ENCODE peak calls at places on chromosomes 3 and 15, in nine cellular contexts. W is H1; O is transverse colon; B is endothelial cell of umbilical vein; F is mammary epithelial cell; G is heart right ventricle; C is PC-9; M is lung; X is CD4-positive, alpha-beta memory T cell. J is an unnamed sample.

GRCh38 chr3:72230774-72231379 is 445.9 kb upstream of the PROK2 start:
- DNase-seq in W (no peak), O (no peak), B (no peak), F (no peak), G (no peak), C (no peak), M (no peak), X (no peak), J (peak; percentile 77)

GRCh38 chr3:186857743-186858142 is 15.2 kb downstream of the ADIPOQ start:
- DNase-seq in W (no peak), O (no peak), B (no peak), F (no peak), G (no peak), C (no peak), M (no peak), X (no peak), J (no peak)

GRCh38 chr15:26667222-26667988 is 105.5 kb downstream of the GABRB3 start:
- DNase-seq in W (no peak), O (no peak), B (no peak), F (no peak), G (peak; percentile 5), C (no peak), M (peak; percentile 77), X (no peak), J (no peak)

GRCh38 chr3:13706886-13707285 is 158.0 kb downstream of the FBLN2 start:
- DNase-seq in W (no peak), O (no peak), B (no peak), F (no peak), G (no peak), C (no peak), M (peak; percentile 10), X (no peak), J (no peak)

GRCh38 chr15:62444104-62445027 is 279.3 kb upstream of the C2CD4B start:
- DNase-seq in W (no peak), O (no peak), B (no peak), F (peak; percentile 94), G (no peak), C (no peak), M (no peak), X (no peak), J (no peak)

GRCh38 chr15:75235051-75235673 is 23.0 kb upstream of the GOLGA6C start:
- DNase-seq in W (no peak), O (no peak), B (no peak), F (no peak), G (no peak), C (no peak), M (no peak), X (no peak), J (no peak)

GRCh38 chr3:171462224-171462623 is 2.0 kb upstream of the TNIK start:
- DNase-seq in W (no peak), O (no peak), B (no peak), F (no peak), G (no peak), C (peak; percentile 67), M (no peak), X (peak; percentile 47), J (no peak)

GRCh38 chr15:77012868-77013267 is 17.9 kb downstream of the PSTPIP1 start:
- DNase-seq in W (no peak), O (peak; percentile 35), B (no peak), F (no peak), G (no peak), C (no peak), M (no peak), X (peak; percentile 79), J (no peak)

GRCh38 chr3:123605789-123606234 is 21.0 kb upstream of the HACD2 start:
- DNase-seq in W (no peak), O (no peak), B (no peak), F (peak; percentile 91), G (no peak), C (peak; percentile 81), M (no peak), X (no peak), J (no peak)

GRCh38 chr15:79933245-79933644 is 36.4 kb upstream of the MTHFS start:
- DNase-seq in W (no peak), O (no peak), B (no peak), F (no peak), G (no peak), C (no peak), M (no peak), X (no peak), J (no peak)

GRCh38 chr3:76565496-76566210 is 474.2 kb upstream of the ROBO2 start:
- DNase-seq in W (no peak), O (no peak), B (no peak), F (no peak), G (no peak), C (no peak), M (no peak), X (no peak), J (no peak)

GRCh38 chr15:80550219-80550909 is 144.7 kb upstream of the ABHD17C start:
- DNase-seq in W (no peak), O (no peak), B (peak; percentile 18), F (peak; percentile 51), G (no peak), C (peak; percentile 77), M (no peak), X (no peak), J (no peak)

GRCh38 chr3:18988619-18989229 is 159.6 kb upstream of the KCNH8 start:
- DNase-seq in W (no peak), O (no peak), B (no peak), F (peak; percentile 8), G (no peak), C (no peak), M (no peak), X (no peak), J (no peak)

GRCh38 chr15:63332367-63333078 is 49.1 kb downstream of the CA12 start:
- DNase-seq in W (no peak), O (no peak), B (peak; percentile 83), F (peak; percentile 94), G (no peak), C (peak; percentile 78), M (no peak), X (no peak), J (no peak)

GRCh38 chr3:106176734-106177133 is 307.9 kb upstream of the CBLB start:
- DNase-seq in W (no peak), O (no peak), B (peak; percentile 5), F (no peak), G (no peak), C (no peak), M (no peak), X (peak; percentile 82), J (no peak)

DNA sequence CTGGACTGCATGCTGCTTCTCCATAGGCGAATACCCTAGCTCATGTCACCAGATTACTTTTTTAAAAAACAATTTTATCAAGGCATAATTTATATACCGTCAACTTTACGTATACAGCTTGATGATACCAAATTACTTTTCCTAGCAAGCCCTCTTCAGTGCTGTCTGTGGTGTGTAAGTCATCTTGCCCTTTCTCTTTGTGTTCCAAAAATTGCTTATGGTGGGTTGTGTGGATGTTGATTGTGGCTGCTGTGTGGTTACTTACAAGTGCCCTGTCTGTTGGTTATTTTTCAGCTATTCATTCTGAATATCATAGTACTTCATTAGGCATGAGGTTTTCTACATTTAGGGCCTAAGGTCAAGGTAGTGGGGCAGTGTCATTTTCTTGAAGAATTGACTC is 12.8 kb downstream of the TMOD3 start:
- DNase-seq in W (no peak), O (no peak), B (no peak), F (no peak), G (no peak), C (no peak), M (no peak), X (no peak), J (no peak)
- H3K4me1 ChIP-seq in W (no peaks in the 10 kb centered on the region), O (peaks cover 84% of the 10 kb centered on the region), B (peaks cover 80% of the 10 kb centered on the region), F (peaks cover 61% of the 10 kb centered on the region), G (peaks cover 95% of the 10 kb centered on the region), C (peaks cover 59% of the 10 kb centered on the region), M (peaks cover 11% of the 10 kb centered on the region), X (peaks cover 93% of the 10 kb centered on the region), J (peaks cover 15% of the 10 kb centered on the region)

GRCh38 chr3:134363381-134363755 is 10.9 kb downstream of the AMOTL2 start:
- DNase-seq in W (no peak), O (no peak), B (peak; percentile 13), F (no peak), G (no peak), C (no peak), M (no peak), X (no peak), J (no peak)
- H3K4me1 ChIP-seq in W (peaks cover 24% of the 10 kb centered on the region), O (peaks cover 71% of the 10 kb centered on the region), B (peaks cover 63% of the 10 kb centered on the region), F (peaks cover 88% of the 10 kb centered on the region), G (peaks cover 100% of the 10 kb centered on the region), C (peaks cover 96% of the 10 kb centered on the region), M (peaks cover 60% of the 10 kb centered on the region), X (peaks cover 27% of the 10 kb centered on the region), J (peaks cover 54% of the 10 kb centered on the region)

DNA sequence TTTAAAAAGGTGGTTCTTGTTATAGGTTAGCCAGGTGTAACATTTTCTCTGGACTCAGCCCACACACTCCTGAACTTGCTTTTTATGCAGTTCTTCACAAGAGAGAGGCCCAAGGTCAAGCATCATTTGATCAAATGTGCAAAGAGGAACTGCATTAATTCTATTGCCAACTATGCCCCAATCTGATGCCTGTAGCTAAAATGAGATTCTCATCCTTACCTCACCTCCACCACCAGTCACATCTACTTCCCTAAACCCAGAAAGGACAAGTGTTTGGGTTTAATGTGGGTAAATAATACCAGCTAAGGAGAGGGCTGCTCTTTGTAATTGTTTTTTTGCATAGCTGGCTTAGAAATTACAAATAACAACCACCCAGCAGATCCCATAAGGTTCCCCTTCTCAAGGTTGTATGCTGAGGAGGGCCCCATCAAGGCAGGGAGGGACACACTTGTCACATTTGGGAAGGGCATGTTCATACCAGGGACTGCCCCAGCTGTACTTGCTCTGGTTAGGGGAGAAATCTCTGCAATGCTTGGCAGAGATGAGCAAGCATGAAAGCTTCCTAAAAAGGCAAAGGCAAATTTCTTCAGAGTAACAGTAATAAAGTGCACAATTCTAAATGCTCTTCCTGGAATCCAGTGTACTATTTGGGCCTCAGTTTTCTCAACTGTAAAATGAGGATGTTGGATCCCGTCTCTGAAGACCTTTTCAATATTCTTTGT is 76.2 kb downstream of the TGFBR2 start:
- DNase-seq in W (no peak), O (no peak), B (no peak), F (no peak), G (no peak), C (no peak), M (no peak), X (no peak), J (no peak)
- H3K4me1 ChIP-seq in W (no peaks in the 10 kb centered on the region), O (peaks cover 76% of the 10 kb centered on the region), B (peaks cover 94% of the 10 kb centered on the region), F (peaks cover 22% of the 10 kb centered on the region), G (peaks cover 97% of the 10 kb centered on the region), C (no peaks in the 10 kb centered on the region), M (peaks cover 18% of the 10 kb centered on the region), X (peaks cover 83% of the 10 kb centered on the region), J (peaks cover 26% of the 10 kb centered on the region)

DNA sequence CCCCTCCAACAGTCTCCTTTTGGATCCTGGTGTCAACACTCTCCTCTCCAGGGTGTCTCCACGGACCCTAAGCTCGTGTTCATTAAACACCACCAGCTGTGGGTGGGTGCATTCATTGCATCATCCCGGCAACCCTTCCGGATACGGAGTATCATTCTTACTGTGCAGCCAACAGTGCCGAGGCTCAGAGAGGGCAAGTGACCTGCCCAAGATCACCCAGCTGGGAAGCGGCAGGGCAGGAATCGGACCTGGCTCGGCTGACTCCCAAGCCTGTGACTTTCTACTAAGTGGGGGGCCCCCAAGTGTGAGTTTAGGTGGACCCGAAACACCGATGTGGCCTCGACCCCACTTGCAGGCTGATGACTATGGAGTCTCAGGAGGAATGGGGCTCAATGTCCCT is 20.4 kb downstream of the H1-8 start:
- DNase-seq in W (no peak), O (no peak), B (no peak), F (no peak), G (no peak), C (no peak), M (no peak), X (no peak), J (no peak)
- H3K4me1 ChIP-seq in W (peaks cover 2% of the 10 kb centered on the region), O (peaks cover 40% of the 10 kb centered on the region), B (peaks cover 40% of the 10 kb centered on the region), F (peaks cover 10% of the 10 kb centered on the region), G (peaks cover 100% of the 10 kb centered on the region), C (peaks cover 31% of the 10 kb centered on the region), M (peaks cover 16% of the 10 kb centered on the region), X (no peaks in the 10 kb centered on the region), J (peaks cover 65% of the 10 kb centered on the region)

J was measured in testis.